ENCODE peak calls at places on chromosomes 12 and 14, in seven cellular contexts. One of them, this sample, is unnamed.

GRCh38 chr12:107702106-107702505 is 16.5 kb downstream of the PWP1 start:
- DNase-seq in astrocyte: no peak
- DNase-seq in GM23248: no peak
- DNase-seq in MM.1S: no peak
- DNase-seq in mesendoderm: no peak
- DNase-seq in GM23338: no peak
- DNase-seq in K562: no peak
- DNase-seq in this sample: no peak

GRCh38 chr12:2447861-2448260 is 346.9 kb upstream of the FKBP4 start:
- DNase-seq in astrocyte: no peak
- DNase-seq in GM23248: no peak
- DNase-seq in MM.1S: no peak
- DNase-seq in mesendoderm: no peak
- DNase-seq in GM23338: no peak
- DNase-seq in K562: no peak
- DNase-seq in this sample: no peak

GRCh38 chr14:91636604-91637003 is 95.3 kb downstream of the CATSPERB start:
- DNase-seq in astrocyte: no peak
- DNase-seq in GM23248: peak; percentile 81
- DNase-seq in MM.1S: no peak
- DNase-seq in mesendoderm: no peak
- DNase-seq in GM23338: no peak
- DNase-seq in K562: no peak
- DNase-seq in this sample: no peak

GRCh38 chr12:57548488-57548887 is 1.4 kb upstream of the KIF5A start:
- DNase-seq in astrocyte: no peak
- DNase-seq in GM23248: peak; percentile 16
- DNase-seq in MM.1S: no peak
- DNase-seq in mesendoderm: no peak
- DNase-seq in GM23338: no peak
- DNase-seq in K562: no peak
- DNase-seq in this sample: no peak

GRCh38 chr12:53600490-53601295 is 25.5 kb downstream of the ATF7 start:
- DNase-seq in astrocyte: no peak
- DNase-seq in GM23248: no peak
- DNase-seq in MM.1S: no peak
- DNase-seq in mesendoderm: no peak
- DNase-seq in GM23338: no peak
- DNase-seq in K562: no peak
- DNase-seq in this sample: no peak

GRCh38 chr12:3323002-3323685 is 167.9 kb upstream of the PRMT8 start:
- DNase-seq in astrocyte: no peak
- DNase-seq in GM23248: no peak
- DNase-seq in MM.1S: no peak
- DNase-seq in mesendoderm: no peak
- DNase-seq in GM23338: no peak
- DNase-seq in K562: no peak
- DNase-seq in this sample: no peak

GRCh38 chr12:114025935-114026334 is 59.8 kb upstream of the RBM19 start:
- DNase-seq in astrocyte: no peak
- DNase-seq in GM23248: no peak
- DNase-seq in MM.1S: no peak
- DNase-seq in mesendoderm: no peak
- DNase-seq in GM23338: no peak
- DNase-seq in K562: no peak
- DNase-seq in this sample: no peak

GRCh38 chr14:33435911-33436310 is 497.2 kb downstream of the NPAS3 start:
- DNase-seq in astrocyte: peak; percentile 98
- DNase-seq in GM23248: peak; percentile 92
- DNase-seq in MM.1S: no peak
- DNase-seq in mesendoderm: no peak
- DNase-seq in GM23338: no peak
- DNase-seq in K562: no peak
- DNase-seq in this sample: no peak

GRCh38 chr14:72457641-72458040 is 436.3 kb downstream of the DPF3 start:
- DNase-seq in astrocyte: peak; percentile 88
- DNase-seq in GM23248: peak; percentile 86
- DNase-seq in MM.1S: no peak
- DNase-seq in mesendoderm: no peak
- DNase-seq in GM23338: no peak
- DNase-seq in K562: no peak
- DNase-seq in this sample: no peak

GRCh38 chr12:99766408-99766807 is 118.9 kb downstream of the GARIN6 start:
- DNase-seq in astrocyte: no peak
- DNase-seq in GM23248: no peak
- DNase-seq in MM.1S: no peak
- DNase-seq in mesendoderm: no peak
- DNase-seq in GM23338: no peak
- DNase-seq in K562: no peak
- DNase-seq in this sample: no peak

GRCh38 chr12:65779091-65779642 is 45.1 kb upstream of the HMGA2 start:
- DNase-seq in astrocyte: peak; percentile 53
- DNase-seq in GM23248: peak; percentile 29
- DNase-seq in MM.1S: no peak
- DNase-seq in mesendoderm: peak; percentile 88
- DNase-seq in GM23338: peak; percentile 88
- DNase-seq in K562: no peak
- DNase-seq in this sample: no peak

GRCh38 chr12:6688543-6688999 is 604 bp downstream of the ZNF384 start:
- DNase-seq in astrocyte: peak; percentile 9
- DNase-seq in GM23248: peak; percentile 37
- DNase-seq in MM.1S: peak; percentile 26
- DNase-seq in mesendoderm: no peak
- DNase-seq in GM23338: no peak
- DNase-seq in K562: no peak
- DNase-seq in this sample: peak; percentile 73

GRCh38 chr12:712172-712863 is 40.1 kb upstream of the WNK1 start:
- DNase-seq in astrocyte: no peak
- DNase-seq in GM23248: peak; percentile 23
- DNase-seq in MM.1S: peak; percentile 40
- DNase-seq in mesendoderm: peak; percentile 31
- DNase-seq in GM23338: no peak
- DNase-seq in K562: no peak
- DNase-seq in this sample: no peak

GRCh38 chr12:46299846-46300245 is 31.0 kb upstream of the SLC38A1 start:
- DNase-seq in astrocyte: no peak
- DNase-seq in GM23248: no peak
- DNase-seq in MM.1S: no peak
- DNase-seq in mesendoderm: no peak
- DNase-seq in GM23338: no peak
- DNase-seq in K562: no peak
- DNase-seq in this sample: no peak

GRCh38 chr12:905273-906076 is 44.0 kb downstream of the RAD52 start:
- DNase-seq in astrocyte: no peak
- DNase-seq in GM23248: no peak
- DNase-seq in MM.1S: no peak
- DNase-seq in mesendoderm: peak; percentile 58
- DNase-seq in GM23338: no peak
- DNase-seq in K562: no peak
- DNase-seq in this sample: no peak

GRCh38 chr12:33476058-33476457 is 36.4 kb upstream of the SYT10 start:
- DNase-seq in astrocyte: peak; percentile 29
- DNase-seq in GM23248: no peak
- DNase-seq in MM.1S: no peak
- DNase-seq in mesendoderm: no peak
- DNase-seq in GM23338: no peak
- DNase-seq in K562: no peak
- DNase-seq in this sample: no peak

GRCh38 chr12:89162704-89163261 is 189.5 kb downstream of the DUSP6 start:
- DNase-seq in astrocyte: peak; percentile 98
- DNase-seq in GM23248: peak; percentile 98
- DNase-seq in MM.1S: peak; percentile 57
- DNase-seq in mesendoderm: no peak
- DNase-seq in GM23338: no peak
- DNase-seq in K562: no peak
- DNase-seq in this sample: no peak

GRCh38 chr14:54483848-54484247 is 4.9 kb downstream of the GMFB start:
- DNase-seq in astrocyte: no peak
- DNase-seq in GM23248: peak; percentile 14
- DNase-seq in MM.1S: no peak
- DNase-seq in mesendoderm: no peak
- DNase-seq in GM23338: no peak
- DNase-seq in K562: no peak
- DNase-seq in this sample: no peak

GRCh38 chr12:46342562-46343033 is 30.0 kb downstream of the SLC38A2 start:
- DNase-seq in astrocyte: peak; percentile 20
- DNase-seq in GM23248: peak; percentile 63
- DNase-seq in MM.1S: no peak
- DNase-seq in mesendoderm: peak; percentile 79
- DNase-seq in GM23338: peak; percentile 76
- DNase-seq in K562: no peak
- DNase-seq in this sample: peak; percentile 75

GRCh38 chr12:57852620-57853509 is 6.3 kb upstream of the CTDSP2 start:
- DNase-seq in astrocyte: no peak
- DNase-seq in GM23248: no peak
- DNase-seq in MM.1S: no peak
- DNase-seq in mesendoderm: peak; percentile 90
- DNase-seq in GM23338: peak; percentile 93
- DNase-seq in K562: peak; percentile 38
- DNase-seq in this sample: no peak

GRCh38 chr12:96285158-96285557 is 91.0 kb downstream of the ELK3 start:
- DNase-seq in astrocyte: no peak
- DNase-seq in GM23248: no peak
- DNase-seq in MM.1S: no peak
- DNase-seq in mesendoderm: no peak
- DNase-seq in GM23338: no peak
- DNase-seq in K562: no peak
- DNase-seq in this sample: no peak

GRCh38 chr12:88985631-88986030 is 366.7 kb downstream of the DUSP6 start:
- DNase-seq in astrocyte: peak; percentile 62
- DNase-seq in GM23248: no peak
- DNase-seq in MM.1S: no peak
- DNase-seq in mesendoderm: peak; percentile 19
- DNase-seq in GM23338: no peak
- DNase-seq in K562: no peak
- DNase-seq in this sample: no peak

GRCh38 chr12:26014085-26014484 is 55.6 kb downstream of the RASSF8 start:
- DNase-seq in astrocyte: no peak
- DNase-seq in GM23248: peak; percentile 60
- DNase-seq in MM.1S: no peak
- DNase-seq in mesendoderm: no peak
- DNase-seq in GM23338: no peak
- DNase-seq in K562: no peak
- DNase-seq in this sample: no peak

GRCh38 chr14:79613625-79614024 is 597.7 kb downstream of the DIO2 start:
- DNase-seq in astrocyte: no peak
- DNase-seq in GM23248: no peak
- DNase-seq in MM.1S: no peak
- DNase-seq in mesendoderm: no peak
- DNase-seq in GM23338: no peak
- DNase-seq in K562: no peak
- DNase-seq in this sample: no peak
- H3K4me2 ChIP-seq in astrocyte: no peak overlapping the region
- H3K4me2 ChIP-seq in GM23248: no peak overlapping the region
- H3K4me2 ChIP-seq in MM.1S: no peak overlapping the region
- H3K4me2 ChIP-seq in mesendoderm: no peak overlapping the region
- H3K4me2 ChIP-seq in GM23338: no peak overlapping the region
- H3K4me2 ChIP-seq in K562: no peak overlapping the region
- H3K4me2 ChIP-seq in this sample: no peak overlapping the region

GRCh38 chr12:70255311-70255710 is 12.1 kb downstream of the CNOT2 start:
- DNase-seq in astrocyte: peak; percentile 53
- DNase-seq in GM23248: peak; percentile 64
- DNase-seq in MM.1S: no peak
- DNase-seq in mesendoderm: no peak
- DNase-seq in GM23338: no peak
- DNase-seq in K562: no peak
- DNase-seq in this sample: no peak
- H3K4me1 ChIP-seq in astrocyte: peaks cover 19% of the 10 kb centered on the region
- H3K4me1 ChIP-seq in GM23248: peaks cover 24% of the 10 kb centered on the region
- H3K4me1 ChIP-seq in MM.1S: peaks cover 5% of the 10 kb centered on the region
- H3K4me1 ChIP-seq in mesendoderm: peaks cover 4% of the 10 kb centered on the region
- H3K4me1 ChIP-seq in GM23338: peaks cover 47% of the 10 kb centered on the region
- H3K4me1 ChIP-seq in K562: peaks cover 11% of the 10 kb centered on the region
- H3K4me1 ChIP-seq in this sample: peaks cover 97% of the 10 kb centered on the region

GRCh38 chr12:68374315-68374982 is 42.3 kb upstream of the MDM1 start:
- DNase-seq in astrocyte: no peak
- DNase-seq in GM23248: no peak
- DNase-seq in MM.1S: peak; percentile 98
- DNase-seq in mesendoderm: no peak
- DNase-seq in GM23338: no peak
- DNase-seq in K562: no peak
- DNase-seq in this sample: no peak
- H3K27ac ChIP-seq in astrocyte: no peak overlapping the region
- H3K27ac ChIP-seq in GM23248: no peak overlapping the region
- H3K27ac ChIP-seq in MM.1S: peak overlapping the region; percentile 100
- H3K27ac ChIP-seq in mesendoderm: no peak overlapping the region
- H3K27ac ChIP-seq in GM23338: no peak overlapping the region
- H3K27ac ChIP-seq in K562: no peak overlapping the region
- H3K27ac ChIP-seq in this sample: no peak overlapping the region

GRCh38 chr14:21069388-21070082 is 569 bp upstream of the ARHGEF40 start:
- DNase-seq in astrocyte: peak; percentile 23
- DNase-seq in GM23248: peak; percentile 64
- DNase-seq in MM.1S: no peak
- DNase-seq in mesendoderm: peak; percentile 86
- DNase-seq in GM23338: peak; percentile 91
- DNase-seq in K562: no peak
- DNase-seq in this sample: no peak
- H3K4me2 ChIP-seq in astrocyte: peak overlapping the region; percentile 99
- H3K4me2 ChIP-seq in GM23248: peak overlapping the region; percentile 99
- H3K4me2 ChIP-seq in MM.1S: peak overlapping the region; percentile 69
- H3K4me2 ChIP-seq in mesendoderm: peak overlapping the region; percentile 77
- H3K4me2 ChIP-seq in GM23338: peak overlapping the region; percentile 98
- H3K4me2 ChIP-seq in K562: peak overlapping the region; percentile 62
- H3K4me2 ChIP-seq in this sample: peak overlapping the region; percentile 69

GRCh38 chr12:50925342-50925651 is 27.0 kb upstream of the HIGD1C start:
- DNase-seq in astrocyte: no peak
- DNase-seq in GM23248: no peak
- DNase-seq in MM.1S: no peak
- DNase-seq in mesendoderm: no peak
- DNase-seq in GM23338: peak; percentile 38
- DNase-seq in K562: no peak
- DNase-seq in this sample: peak; percentile 72
- H3K4me1 ChIP-seq in astrocyte: peaks cover 13% of the 10 kb centered on the region
- H3K4me1 ChIP-seq in GM23248: peaks cover 19% of the 10 kb centered on the region
- H3K4me1 ChIP-seq in MM.1S: peaks cover 13% of the 10 kb centered on the region
- H3K4me1 ChIP-seq in mesendoderm: peaks cover 4% of the 10 kb centered on the region
- H3K4me1 ChIP-seq in GM23338: peaks cover 69% of the 10 kb centered on the region
- H3K4me1 ChIP-seq in K562: peaks cover 21% of the 10 kb centered on the region
- H3K4me1 ChIP-seq in this sample: peaks cover 79% of the 10 kb centered on the region

GRCh38 chr14:95290769-95291440 is 28.8 kb downstream of the CLMN start:
- DNase-seq in astrocyte: no peak
- DNase-seq in GM23248: no peak
- DNase-seq in MM.1S: no peak
- DNase-seq in mesendoderm: peak; percentile 38
- DNase-seq in GM23338: peak; percentile 54
- DNase-seq in K562: no peak
- DNase-seq in this sample: peak; percentile 84

GRCh38 chr14:95294320-95294719 is 25.4 kb downstream of the CLMN start:
- DNase-seq in astrocyte: no peak
- DNase-seq in GM23248: no peak
- DNase-seq in MM.1S: no peak
- DNase-seq in mesendoderm: no peak
- DNase-seq in GM23338: no peak
- DNase-seq in K562: no peak
- DNase-seq in this sample: peak; percentile 44

GRCh38 chr14:95293474-95293873 is 26.2 kb downstream of the CLMN start:
- DNase-seq in astrocyte: no peak
- DNase-seq in GM23248: no peak
- DNase-seq in MM.1S: no peak
- DNase-seq in mesendoderm: no peak
- DNase-seq in GM23338: no peak
- DNase-seq in K562: no peak
- DNase-seq in this sample: peak; percentile 59

GRCh38 chr14:95291859-95292542 is 27.7 kb downstream of the CLMN start:
- DNase-seq in astrocyte: peak; percentile 20
- DNase-seq in GM23248: peak; percentile 55
- DNase-seq in MM.1S: no peak
- DNase-seq in mesendoderm: no peak
- DNase-seq in GM23338: no peak
- DNase-seq in K562: peak; percentile 22
- DNase-seq in this sample: peak; percentile 93

GRCh38 chr14:95292660-95293425 is 26.9 kb downstream of the CLMN start:
- DNase-seq in astrocyte: no peak
- DNase-seq in GM23248: no peak
- DNase-seq in MM.1S: no peak
- DNase-seq in mesendoderm: no peak
- DNase-seq in GM23338: no peak
- DNase-seq in K562: no peak
- DNase-seq in this sample: peak; percentile 53
- H3K27ac ChIP-seq in astrocyte: no peak overlapping the region
- H3K27ac ChIP-seq in GM23248: no peak overlapping the region
- H3K27ac ChIP-seq in MM.1S: no peak overlapping the region
- H3K27ac ChIP-seq in mesendoderm: no peak overlapping the region
- H3K27ac ChIP-seq in GM23338: no peak overlapping the region
- H3K27ac ChIP-seq in K562: no peak overlapping the region
- H3K27ac ChIP-seq in this sample: peak overlapping the region; percentile 98